ENCODE peak calls at places on chromosome 3, in seven cellular contexts. One of them, this sample, is unnamed.

GRCh38 chr3:125061170-125061569 is 5.4 kb upstream of the HEG1 start:
- DNase-seq in activated naive CD4-positive, alpha-beta T cell treated with Interleukin-2 at 50 U/mL for 16 hours: no peak
- DNase-seq in CD8-positive, alpha-beta memory T cell: no peak
- DNase-seq in KBM-7: no peak
- DNase-seq in AG09309: no peak
- DNase-seq in BJ: peak; percentile 37
- DNase-seq in breast epithelium: no peak
- DNase-seq in this sample: no peak

GRCh38 chr3:53677406-53677805 is 168.8 kb downstream of the CHDH start:
- DNase-seq in activated naive CD4-positive, alpha-beta T cell treated with Interleukin-2 at 50 U/mL for 16 hours: no peak
- DNase-seq in CD8-positive, alpha-beta memory T cell: no peak
- DNase-seq in KBM-7: peak; percentile 73
- DNase-seq in AG09309: no peak
- DNase-seq in BJ: no peak
- DNase-seq in breast epithelium: no peak
- DNase-seq in this sample: no peak

GRCh38 chr3:23668430-23668904 is 137.3 kb upstream of the UBE2E1 start:
- DNase-seq in activated naive CD4-positive, alpha-beta T cell treated with Interleukin-2 at 50 U/mL for 16 hours: no peak
- DNase-seq in CD8-positive, alpha-beta memory T cell: no peak
- DNase-seq in KBM-7: no peak
- DNase-seq in AG09309: peak; percentile 81
- DNase-seq in BJ: peak; percentile 72
- DNase-seq in breast epithelium: no peak
- DNase-seq in this sample: no peak

GRCh38 chr3:40299721-40300335 is 9.7 kb upstream of the EIF1B start:
- DNase-seq in activated naive CD4-positive, alpha-beta T cell treated with Interleukin-2 at 50 U/mL for 16 hours: no peak
- DNase-seq in CD8-positive, alpha-beta memory T cell: no peak
- DNase-seq in KBM-7: peak; percentile 82
- DNase-seq in AG09309: peak; percentile 66
- DNase-seq in BJ: peak; percentile 74
- DNase-seq in breast epithelium: no peak
- DNase-seq in this sample: no peak

GRCh38 chr3:183591881-183592521 is 36.5 kb upstream of the KLHL6 start:
- DNase-seq in activated naive CD4-positive, alpha-beta T cell treated with Interleukin-2 at 50 U/mL for 16 hours: no peak
- DNase-seq in CD8-positive, alpha-beta memory T cell: no peak
- DNase-seq in KBM-7: peak; percentile 37
- DNase-seq in AG09309: no peak
- DNase-seq in BJ: no peak
- DNase-seq in breast epithelium: no peak
- DNase-seq in this sample: no peak

GRCh38 chr3:98843301-98843959 is 58.1 kb downstream of the DCBLD2 start:
- DNase-seq in activated naive CD4-positive, alpha-beta T cell treated with Interleukin-2 at 50 U/mL for 16 hours: no peak
- DNase-seq in CD8-positive, alpha-beta memory T cell: no peak
- DNase-seq in KBM-7: no peak
- DNase-seq in AG09309: no peak
- DNase-seq in BJ: no peak
- DNase-seq in breast epithelium: no peak
- DNase-seq in this sample: no peak

GRCh38 chr3:150146891-150147761 is 176.4 kb upstream of the PFN2 start:
- DNase-seq in activated naive CD4-positive, alpha-beta T cell treated with Interleukin-2 at 50 U/mL for 16 hours: no peak
- DNase-seq in CD8-positive, alpha-beta memory T cell: no peak
- DNase-seq in KBM-7: peak; percentile 7
- DNase-seq in AG09309: peak; percentile 75
- DNase-seq in BJ: peak; percentile 80
- DNase-seq in breast epithelium: no peak
- DNase-seq in this sample: no peak

GRCh38 chr3:160279657-160280056 is 54.4 kb downstream of the C3orf80 start:
- DNase-seq in activated naive CD4-positive, alpha-beta T cell treated with Interleukin-2 at 50 U/mL for 16 hours: no peak
- DNase-seq in CD8-positive, alpha-beta memory T cell: no peak
- DNase-seq in KBM-7: no peak
- DNase-seq in AG09309: no peak
- DNase-seq in BJ: no peak
- DNase-seq in breast epithelium: no peak
- DNase-seq in this sample: no peak

GRCh38 chr3:114941626-114942309 is 205.3 kb downstream of the ZBTB20 start:
- DNase-seq in activated naive CD4-positive, alpha-beta T cell treated with Interleukin-2 at 50 U/mL for 16 hours: no peak
- DNase-seq in CD8-positive, alpha-beta memory T cell: no peak
- DNase-seq in KBM-7: no peak
- DNase-seq in AG09309: no peak
- DNase-seq in BJ: no peak
- DNase-seq in breast epithelium: no peak
- DNase-seq in this sample: no peak

GRCh38 chr3:25455316-25456232 is 27.5 kb downstream of the RARB start:
- DNase-seq in activated naive CD4-positive, alpha-beta T cell treated with Interleukin-2 at 50 U/mL for 16 hours: no peak
- DNase-seq in CD8-positive, alpha-beta memory T cell: no peak
- DNase-seq in KBM-7: no peak
- DNase-seq in AG09309: no peak
- DNase-seq in BJ: peak; percentile 50
- DNase-seq in breast epithelium: no peak
- DNase-seq in this sample: no peak

GRCh38 chr3:81245505-81245904 is 515.9 kb downstream of the GBE1 start:
- DNase-seq in activated naive CD4-positive, alpha-beta T cell treated with Interleukin-2 at 50 U/mL for 16 hours: no peak
- DNase-seq in CD8-positive, alpha-beta memory T cell: no peak
- DNase-seq in KBM-7: no peak
- DNase-seq in AG09309: no peak
- DNase-seq in BJ: no peak
- DNase-seq in breast epithelium: no peak
- DNase-seq in this sample: no peak

GRCh38 chr3:175726228-175726627 is 867.1 kb downstream of the NAALADL2 start:
- DNase-seq in activated naive CD4-positive, alpha-beta T cell treated with Interleukin-2 at 50 U/mL for 16 hours: no peak
- DNase-seq in CD8-positive, alpha-beta memory T cell: no peak
- DNase-seq in KBM-7: no peak
- DNase-seq in AG09309: no peak
- DNase-seq in BJ: no peak
- DNase-seq in breast epithelium: no peak
- DNase-seq in this sample: no peak

GRCh38 chr3:168002786-168003368 is 92.8 kb downstream of the GOLIM4 start:
- DNase-seq in activated naive CD4-positive, alpha-beta T cell treated with Interleukin-2 at 50 U/mL for 16 hours: no peak
- DNase-seq in CD8-positive, alpha-beta memory T cell: no peak
- DNase-seq in KBM-7: peak; percentile 20
- DNase-seq in AG09309: no peak
- DNase-seq in BJ: no peak
- DNase-seq in breast epithelium: no peak
- DNase-seq in this sample: no peak

GRCh38 chr3:182697345-182697919 is 95.9 kb upstream of the ATP11B start:
- DNase-seq in activated naive CD4-positive, alpha-beta T cell treated with Interleukin-2 at 50 U/mL for 16 hours: no peak
- DNase-seq in CD8-positive, alpha-beta memory T cell: no peak
- DNase-seq in KBM-7: no peak
- DNase-seq in AG09309: no peak
- DNase-seq in BJ: no peak
- DNase-seq in breast epithelium: no peak
- DNase-seq in this sample: no peak

GRCh38 chr3:93981649-93982048 is 1.7 kb downstream of the ARL13B start:
- DNase-seq in activated naive CD4-positive, alpha-beta T cell treated with Interleukin-2 at 50 U/mL for 16 hours: no peak
- DNase-seq in CD8-positive, alpha-beta memory T cell: no peak
- DNase-seq in KBM-7: no peak
- DNase-seq in AG09309: no peak
- DNase-seq in BJ: no peak
- DNase-seq in breast epithelium: no peak
- DNase-seq in this sample: no peak

GRCh38 chr3:126014252-126014651 is 45.3 kb downstream of the ROPN1B start:
- DNase-seq in activated naive CD4-positive, alpha-beta T cell treated with Interleukin-2 at 50 U/mL for 16 hours: no peak
- DNase-seq in CD8-positive, alpha-beta memory T cell: no peak
- DNase-seq in KBM-7: no peak
- DNase-seq in AG09309: no peak
- DNase-seq in BJ: peak; percentile 35
- DNase-seq in breast epithelium: no peak
- DNase-seq in this sample: no peak

GRCh38 chr3:145623349-145623748 is 537.6 kb downstream of the PLOD2 start:
- DNase-seq in activated naive CD4-positive, alpha-beta T cell treated with Interleukin-2 at 50 U/mL for 16 hours: no peak
- DNase-seq in CD8-positive, alpha-beta memory T cell: no peak
- DNase-seq in KBM-7: no peak
- DNase-seq in AG09309: no peak
- DNase-seq in BJ: no peak
- DNase-seq in breast epithelium: no peak
- DNase-seq in this sample: no peak

GRCh38 chr3:185353823-185354614 is 8.9 kb upstream of the MAP3K13 start:
- DNase-seq in activated naive CD4-positive, alpha-beta T cell treated with Interleukin-2 at 50 U/mL for 16 hours: peak; percentile 60
- DNase-seq in CD8-positive, alpha-beta memory T cell: peak; percentile 22
- DNase-seq in KBM-7: peak; percentile 88
- DNase-seq in AG09309: no peak
- DNase-seq in BJ: no peak
- DNase-seq in breast epithelium: peak; percentile 61
- DNase-seq in this sample: peak; percentile 59

GRCh38 chr3:35183915-35184675 is 455.2 kb upstream of the ARPP21 start:
- DNase-seq in activated naive CD4-positive, alpha-beta T cell treated with Interleukin-2 at 50 U/mL for 16 hours: no peak
- DNase-seq in CD8-positive, alpha-beta memory T cell: no peak
- DNase-seq in KBM-7: no peak
- DNase-seq in AG09309: no peak
- DNase-seq in BJ: no peak
- DNase-seq in breast epithelium: no peak
- DNase-seq in this sample: no peak

GRCh38 chr3:12479919-12480425 is 4.3 kb upstream of the TSEN2 start:
- DNase-seq in activated naive CD4-positive, alpha-beta T cell treated with Interleukin-2 at 50 U/mL for 16 hours: peak; percentile 7
- DNase-seq in CD8-positive, alpha-beta memory T cell: no peak
- DNase-seq in KBM-7: peak; percentile 60
- DNase-seq in AG09309: no peak
- DNase-seq in BJ: no peak
- DNase-seq in breast epithelium: no peak
- DNase-seq in this sample: peak; percentile 58

GRCh38 chr3:193563999-193564398 is 9.3 kb upstream of the ATP13A4 start:
- DNase-seq in activated naive CD4-positive, alpha-beta T cell treated with Interleukin-2 at 50 U/mL for 16 hours: no peak
- DNase-seq in CD8-positive, alpha-beta memory T cell: no peak
- DNase-seq in KBM-7: no peak
- DNase-seq in AG09309: no peak
- DNase-seq in BJ: no peak
- DNase-seq in breast epithelium: no peak
- DNase-seq in this sample: no peak

GRCh38 chr3:13840456-13840855 is 39.4 kb downstream of the WNT7A start:
- DNase-seq in activated naive CD4-positive, alpha-beta T cell treated with Interleukin-2 at 50 U/mL for 16 hours: no peak
- DNase-seq in CD8-positive, alpha-beta memory T cell: no peak
- DNase-seq in KBM-7: no peak
- DNase-seq in AG09309: no peak
- DNase-seq in BJ: no peak
- DNase-seq in breast epithelium: no peak
- DNase-seq in this sample: no peak

GRCh38 chr3:78604328-78604727 is 1163.5 kb downstream of the ROBO1 start:
- DNase-seq in activated naive CD4-positive, alpha-beta T cell treated with Interleukin-2 at 50 U/mL for 16 hours: no peak
- DNase-seq in CD8-positive, alpha-beta memory T cell: no peak
- DNase-seq in KBM-7: no peak
- DNase-seq in AG09309: peak; percentile 40
- DNase-seq in BJ: peak; percentile 46
- DNase-seq in breast epithelium: no peak
- DNase-seq in this sample: no peak

GRCh38 chr3:49012441-49013017 is 5.3 kb downstream of the WDR6 start:
- DNase-seq in activated naive CD4-positive, alpha-beta T cell treated with Interleukin-2 at 50 U/mL for 16 hours: no peak
- DNase-seq in CD8-positive, alpha-beta memory T cell: no peak
- DNase-seq in KBM-7: no peak
- DNase-seq in AG09309: no peak
- DNase-seq in BJ: no peak
- DNase-seq in breast epithelium: no peak
- DNase-seq in this sample: no peak

GRCh38 chr3:23629181-23629893 is 176.4 kb upstream of the UBE2E1 start:
- DNase-seq in activated naive CD4-positive, alpha-beta T cell treated with Interleukin-2 at 50 U/mL for 16 hours: no peak
- DNase-seq in CD8-positive, alpha-beta memory T cell: no peak
- DNase-seq in KBM-7: no peak
- DNase-seq in AG09309: no peak
- DNase-seq in BJ: no peak
- DNase-seq in breast epithelium: no peak
- DNase-seq in this sample: no peak

GRCh38 chr3:95341314-95341713 is 1278.5 kb downstream of the NSUN3 start:
- DNase-seq in activated naive CD4-positive, alpha-beta T cell treated with Interleukin-2 at 50 U/mL for 16 hours: no peak
- DNase-seq in CD8-positive, alpha-beta memory T cell: no peak
- DNase-seq in KBM-7: no peak
- DNase-seq in AG09309: no peak
- DNase-seq in BJ: no peak
- DNase-seq in breast epithelium: no peak
- DNase-seq in this sample: no peak

GRCh38 chr3:11544413-11545181 is 99.1 kb downstream of the VGLL4 start:
- DNase-seq in activated naive CD4-positive, alpha-beta T cell treated with Interleukin-2 at 50 U/mL for 16 hours: no peak
- DNase-seq in CD8-positive, alpha-beta memory T cell: no peak
- DNase-seq in KBM-7: no peak
- DNase-seq in AG09309: no peak
- DNase-seq in BJ: no peak
- DNase-seq in breast epithelium: peak; percentile 51
- DNase-seq in this sample: no peak

GRCh38 chr3:41357271-41357670 is 158.0 kb downstream of the CTNNB1 start:
- DNase-seq in activated naive CD4-positive, alpha-beta T cell treated with Interleukin-2 at 50 U/mL for 16 hours: no peak
- DNase-seq in CD8-positive, alpha-beta memory T cell: no peak
- DNase-seq in KBM-7: no peak
- DNase-seq in AG09309: no peak
- DNase-seq in BJ: no peak
- DNase-seq in breast epithelium: no peak
- DNase-seq in this sample: no peak